ENCODE peak calls at places on chromosomes 4 and X, in seven cellular contexts. E is CD4-positive, alpha-beta memory T cell; J is SJSA1; S is GM23248; B is GM23338; X is right atrium auricular region; V is cardiac muscle cell. C is an unnamed sample.

GRCh38 chr4:171979461-171979860 is 166.3 kb downstream of the GALNTL6 start:
- DNase-seq in S (no peak), V (no peak), E (no peak), X (no peak), J (no peak), B (no peak), C (no peak)

GRCh38 chr4:109113511-109113910 is 188.9 kb downstream of the COL25A1 start:
- DNase-seq in B (no peak), S (peak; percentile 51), E (no peak), J (no peak), V (peak; percentile 11), X (no peak), C (no peak)

GRCh38 chr4:18689308-18689915 is 667.9 kb upstream of the LCORL start:
- DNase-seq in E (peak; percentile 18), V (peak; percentile 77), J (peak; percentile 69), B (peak; percentile 79), S (peak; percentile 65), X (no peak), C (peak; percentile 30)

GRCh38 chr4:56464581-56464980 is 2.8 kb upstream of the SRP72 start:
- DNase-seq in J (no peak), V (no peak), S (no peak), X (no peak), B (no peak), E (no peak), C (no peak)

GRCh38 chr4:114582625-114583024 is 16.0 kb upstream of the UGT8 start:
- DNase-seq in B (no peak), V (no peak), X (no peak), J (no peak), S (no peak), E (no peak), C (no peak)

GRCh38 chrX:48540480-48540879 is 966 bp downstream of the TBC1D25 start:
- DNase-seq in B (no peak), X (no peak), E (no peak), S (no peak), J (no peak), V (no peak), C (no peak)

GRCh38 chr4:140595065-140595464 is 26.3 kb upstream of the UCP1 start:
- DNase-seq in X (no peak), B (peak; percentile 78), V (peak; percentile 30), J (no peak), E (no peak), S (peak; percentile 37), C (no peak)

GRCh38 chr4:112938461-112939058 is 110.9 kb upstream of the ANK2 start:
- DNase-seq in S (peak; percentile 73), E (peak; percentile 1), J (no peak), V (peak; percentile 69), B (peak; percentile 81), X (no peak), C (no peak)

GRCh38 chr4:83387922-83388676 is 53.5 kb upstream of the HPSE start:
- DNase-seq in V (peak; percentile 11), B (peak; percentile 40), S (peak; percentile 27), J (no peak), X (no peak), E (peak; percentile 11), C (peak; percentile 24)

GRCh38 chrX:104112326-104112951 is at the start of gene ZCCHC18:
- DNase-seq in V (peak; percentile 67), X (no peak), S (peak; percentile 66), E (peak; percentile 28), J (peak; percentile 54), B (peak; percentile 82), C (peak; percentile 51)

GRCh38 chr4:113645771-113646455 is 115.6 kb downstream of the CAMK2D start:
- DNase-seq in B (peak; percentile 72), E (no peak), X (no peak), V (peak; percentile 68), S (peak; percentile 56), J (peak; percentile 51), C (no peak)

GRCh38 chr4:35506161-35506560 is 738.2 kb downstream of the ARAP2 start:
- DNase-seq in B (no peak), X (no peak), E (no peak), J (no peak), S (no peak), V (no peak), C (no peak)

GRCh38 chr4:7515390-7515902 is 80.7 kb upstream of the PSAPL1 start:
- DNase-seq in E (no peak), S (no peak), J (no peak), B (no peak), V (peak; percentile 8), X (no peak), C (no peak)

GRCh38 chrX:136747003-136747986 is 33.4 kb downstream of the ARHGEF6 start:
- DNase-seq in J (no peak), S (no peak), E (no peak), X (no peak), V (no peak), B (no peak), C (no peak)

GRCh38 chrX:136752796-136753195 is 27.9 kb downstream of the ARHGEF6 start:
- DNase-seq in E (no peak), B (no peak), S (peak; percentile 69), X (no peak), V (no peak), J (no peak), C (no peak)

GRCh38 chrX:136754641-136755040 is 26.1 kb downstream of the ARHGEF6 start:
- DNase-seq in E (no peak), J (no peak), V (peak; percentile 43), B (no peak), S (no peak), X (no peak), C (peak; percentile 88)

GRCh38 chrX:136745215-136746173 is 35.2 kb downstream of the ARHGEF6 start:
- DNase-seq in J (no peak), X (no peak), V (no peak), B (no peak), S (no peak), E (no peak), C (no peak)

DNA sequence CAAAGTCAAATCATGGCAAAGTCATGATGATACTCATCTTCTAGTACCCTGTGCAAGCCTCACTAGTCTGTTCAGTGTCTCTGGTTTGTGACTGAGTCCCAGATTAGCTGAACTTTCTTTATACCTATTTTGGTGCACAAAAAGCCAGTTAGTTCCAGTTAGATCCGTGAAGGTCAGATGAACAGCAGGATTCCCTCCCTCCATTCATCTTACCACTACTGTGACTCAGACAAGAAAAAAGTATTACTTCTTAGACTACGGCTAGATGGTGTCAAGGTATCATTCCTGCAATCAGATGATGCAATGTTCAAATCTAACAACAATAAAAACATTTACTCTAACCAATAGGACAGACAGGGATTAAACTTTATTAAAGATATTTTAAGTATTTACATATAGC is 30.4 kb downstream of the ARHGEF6 start:
- DNase-seq in B (no peak), X (no peak), S (no peak), J (no peak), V (no peak), E (no peak), C (no peak)
- H3K4me1 ChIP-seq in B (peaks cover 4% of the 10 kb centered on the region), X (peaks cover 14% of the 10 kb centered on the region), S (peaks cover 10% of the 10 kb centered on the region), J (no peaks in the 10 kb centered on the region), V (no peaks in the 10 kb centered on the region), E (peaks cover 81% of the 10 kb centered on the region), C (peaks cover 18% of the 10 kb centered on the region)

GRCh38 chr4:75902352-75902751 is at the start of gene PPEF2:
- DNase-seq in S (no peak), V (no peak), J (no peak), X (no peak), E (no peak), B (no peak), C (no peak)
- H3K4me3 ChIP-seq in S (no peak within 1 kb of the TSS), V (no peak within 1 kb of the TSS), J (no peak within 1 kb of the TSS), X (no peak within 1 kb of the TSS), E (no peak within 1 kb of the TSS), B (no peak within 1 kb of the TSS), C (no peak within 1 kb of the TSS)

GRCh38 chrX:68835104-68835442 is 6.3 kb downstream of the EFNB1 start:
- DNase-seq in S (no peak), V (no peak), J (peak; percentile 8), B (no peak), E (no peak), X (no peak), C (no peak)
- H3K27me3 ChIP-seq in S (no peaks in the 10 kb centered on the region), V (no peaks in the 10 kb centered on the region), J (no peaks in the 10 kb centered on the region), B (peaks cover 61% of the 10 kb centered on the region), E (no peaks in the 10 kb centered on the region), X (no peaks in the 10 kb centered on the region), C (peaks cover 5% of the 10 kb centered on the region)

GRCh38 chr4:88008624-88009235 is 1.3 kb downstream of the PKD2 start:
- DNase-seq in X (no peak), B (no peak), J (no peak), E (no peak), V (peak; percentile 26), S (peak; percentile 59), C (peak; percentile 58)
- H3K4me1 ChIP-seq in X (peaks cover 42% of the 10 kb centered on the region), B (peaks cover 53% of the 10 kb centered on the region), J (peaks cover 32% of the 10 kb centered on the region), E (peaks cover 18% of the 10 kb centered on the region), V (peaks cover 13% of the 10 kb centered on the region), S (peaks cover 47% of the 10 kb centered on the region), C (peaks cover 16% of the 10 kb centered on the region)

DNA sequence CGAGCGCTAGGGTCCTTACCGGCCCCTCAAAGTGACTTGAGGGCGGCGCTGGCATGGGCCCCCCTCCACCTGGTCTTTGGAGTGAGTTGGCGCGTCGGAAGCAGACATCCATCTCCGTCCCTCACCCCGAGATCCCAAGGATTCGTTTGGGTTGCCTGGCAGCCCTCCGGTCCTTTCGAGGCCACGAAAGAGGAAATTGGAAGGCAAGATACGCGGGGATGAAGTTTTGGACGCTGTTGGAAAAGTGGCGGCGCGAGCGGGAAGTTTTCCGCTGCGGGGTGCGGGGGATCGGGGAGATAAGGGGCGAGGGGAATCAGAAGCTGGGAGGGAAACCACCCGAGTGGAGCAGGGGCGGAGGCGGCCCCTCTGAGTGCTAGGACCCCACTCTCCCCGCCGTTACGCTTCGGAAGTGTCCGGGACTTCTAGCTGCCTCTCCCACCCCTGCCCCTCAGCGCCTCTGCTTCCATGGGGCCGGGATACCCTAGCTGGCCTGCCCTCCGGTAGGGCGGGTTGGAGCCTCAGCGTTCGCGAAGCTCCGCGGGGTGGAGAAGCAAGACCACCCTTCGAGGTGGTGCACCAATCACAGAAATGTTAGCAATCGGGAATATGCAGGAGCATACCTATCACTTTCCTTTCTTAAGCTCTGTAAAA is 57.8 kb downstream of the FRMPD3 start:
- DNase-seq in X (no peak), E (no peak), J (no peak), V (no peak), B (peak; percentile 15), S (no peak), C (no peak)
- H3K4me3 ChIP-seq in X (peak overlapping the region; percentile 16), E (no peak overlapping the region), J (no peak overlapping the region), V (peak overlapping the region; percentile 18), B (peak overlapping the region; percentile 54), S (no peak overlapping the region), C (no peak overlapping the region)

C was measured in SJCRH30.